ENCODE peak calls at places on chromosome 10, in seven cellular contexts. C, W, P, F, H, M and K are unnamed samples.

GRCh38 chr10:36172054-36172531 is 530.0 kb upstream of the FZD8 start:
- DNase-seq in P (no peak), C (peak), M (no peak), F (no peak), W (no peak), H (no peak), K (no peak)

GRCh38 chr10:45646384-45647050 is 26.1 kb downstream of the ZFAND4 start:
- DNase-seq in H (no peak), C (no peak), W (no peak), M (no peak), P (no peak), F (no peak), K (no peak)

GRCh38 chr10:70139151-70139996 is 6.7 kb upstream of the AIFM2 start:
- DNase-seq in M (no peak), W (no peak), P (no peak), H (no peak), F (no peak), C (no peak), K (no peak)

GRCh38 chr10:72409167-72409566 is 54.4 kb upstream of the DNAJB12 start:
- DNase-seq in M (no peak), F (no peak), H (no peak), P (no peak), C (no peak), W (no peak), K (no peak)

GRCh38 chr10:80633383-80633860 is 95.7 kb downstream of the SH2D4B start:
- DNase-seq in F (no peak), P (no peak), M (no peak), C (no peak), H (no peak), W (no peak), K (no peak)

GRCh38 chr10:95327367-95327766 is 36.6 kb upstream of the PDLIM1 start:
- DNase-seq in P (peak), C (no peak), F (peak), H (no peak), M (peak), W (no peak), K (peak)

GRCh38 chr10:17533731-17534130 is 79.3 kb upstream of the ST8SIA6 start:
- DNase-seq in M (no peak), P (no peak), F (no peak), W (no peak), C (peak), H (no peak), K (no peak)

GRCh38 chr10:79155301-79156081 is 86.7 kb downstream of the ZMIZ1 start:
- DNase-seq in F (no peak), M (no peak), C (no peak), P (no peak), W (no peak), H (no peak), K (peak)

GRCh38 chr10:126133906-126134703 is 237.7 kb downstream of the FANK1 start:
- DNase-seq in W (no peak), C (no peak), F (no peak), M (no peak), H (no peak), P (peak), K (no peak)

GRCh38 chr10:68938117-68938516 is 17.9 kb upstream of the DDX21 start:
- DNase-seq in M (no peak), P (peak), W (no peak), C (no peak), F (peak), H (no peak), K (no peak)

GRCh38 chr10:88833722-88834121 is 17.9 kb downstream of the ANKRD22 start:
- DNase-seq in P (no peak), F (no peak), C (no peak), W (peak), M (no peak), H (no peak), K (no peak)

GRCh38 chr10:107671968-107672367 is 507.5 kb upstream of the SORCS1 start:
- DNase-seq in P (no peak), M (no peak), W (no peak), C (no peak), H (no peak), F (no peak), K (no peak)

GRCh38 chr10:12644380-12645144 is 295.2 kb downstream of the CAMK1D start:
- DNase-seq in C (no peak), M (no peak), W (no peak), F (no peak), P (no peak), H (no peak), K (no peak)

GRCh38 chr10:76769161-76769560 is 868.4 kb downstream of the KCNMA1 start:
- DNase-seq in H (no peak), F (no peak), M (no peak), P (no peak), C (no peak), W (no peak), K (no peak)

GRCh38 chr10:43057231-43057711 is 19.6 kb upstream of the RET start:
- DNase-seq in P (no peak), C (no peak), F (no peak), M (no peak), H (no peak), W (no peak), K (peak)

GRCh38 chr10:128268015-128268722 is 141.9 kb upstream of the MKI67 start:
- DNase-seq in F (no peak), H (no peak), C (no peak), P (peak), W (no peak), M (peak), K (peak)